ENCODE peak calls at places on chromosomes 12 and 14, in four cellular contexts. W is endothelial cell of umbilical vein, K is K562, L is GM12878. M is an unnamed sample.
A peak's percentile ranks its signal among the peaks of the same experiment; 100 is the strongest.

GRCh38 chr14:51302319-51303030 is 62.4 kb downstream of the TMX1 start:
- DNase-seq in K (no peak), W (no peak), L (no peak), M (no peak)

GRCh38 chr14:99968156-99968920 is 96.9 kb upstream of the EVL start:
- DNase-seq in W (no peak), L (no peak), K (no peak), M (peak; percentile 92)

GRCh38 chr12:122840580-122841513 is 5.6 kb downstream of the HIP1R start:
- DNase-seq in L (no peak), W (no peak), K (no peak), M (no peak)

GRCh38 chr12:49975370-49975761 is 2.6 kb downstream of the AQP6 start:
- DNase-seq in L (no peak), K (no peak), W (no peak), M (no peak)

GRCh38 chr12:118102609-118103008 is 1.2 kb downstream of the VSIG10 start:
- DNase-seq in W (no peak), K (no peak), L (no peak), M (no peak)

GRCh38 chr12:57641699-57642442 is 8.9 kb upstream of the B4GALNT1 start:
- DNase-seq in K (peak; percentile 48), W (no peak), L (no peak), M (no peak)

GRCh38 chr12:26341481-26341880 is 146.1 kb downstream of the SSPN start:
- DNase-seq in K (no peak), W (no peak), L (no peak), M (no peak)

GRCh38 chr12:3629082-3629830 is 123.7 kb downstream of the CRACR2A start:
- DNase-seq in L (no peak), K (no peak), W (no peak), M (no peak)

GRCh38 chr12:26831959-26832816 is 806 bp downstream of the ITPR2 start:
- DNase-seq in K (peak; percentile 79), L (no peak), W (peak; percentile 87), M (peak; percentile 80)

GRCh38 chr12:8088574-8088973 is 6.5 kb downstream of the NECAP1 start:
- DNase-seq in L (no peak), W (no peak), K (no peak), M (no peak)

GRCh38 chr12:75944097-75944904 is 87.3 kb downstream of the PHLDA1 start:
- DNase-seq in L (peak; percentile 54), W (peak; percentile 86), K (peak; percentile 69), M (peak; percentile 95)

GRCh38 chr14:44180975-44181374 is 326.1 kb downstream of the FSCB start:
- DNase-seq in L (no peak), W (no peak), K (no peak), M (no peak)

GRCh38 chr12:1702708-1703107 is 11.8 kb downstream of the ADIPOR2 start:
- DNase-seq in K (no peak), L (no peak), W (no peak), M (peak; percentile 26)

GRCh38 chr14:30211326-30211725 is 283.7 kb upstream of the PRKD1 start:
- DNase-seq in L (no peak), K (no peak), W (no peak), M (peak; percentile 34)

GRCh38 chr14:102408729-102409128 is 46.0 kb downstream of the TECPR2 start:
- DNase-seq in K (no peak), W (no peak), L (no peak), M (peak; percentile 7)

GRCh38 chr12:91496337-91496736 is 313.7 kb upstream of the DCN start:
- DNase-seq in L (no peak), W (peak; percentile 11), K (no peak), M (no peak)

GRCh38 chr14:100115726-100116125 is 43.7 kb downstream of the DEGS2 start:
- DNase-seq in W (no peak), K (no peak), L (no peak), M (no peak)

GRCh38 chr14:63276492-63277342 is 42.0 kb downstream of the GPHB5 start:
- DNase-seq in L (no peak), K (peak; percentile 33), W (peak; percentile 64), M (peak; percentile 64)

GRCh38 chr12:1939745-1940607 is 21.5 kb upstream of the CACNA2D4 start:
- DNase-seq in L (peak; percentile 45), K (peak; percentile 80), W (peak; percentile 85), M (peak; percentile 78)

GRCh38 chr12:77214136-77214535 is 148.8 kb upstream of the E2F7 start:
- DNase-seq in K (no peak), L (no peak), W (no peak), M (peak; percentile 70)

GRCh38 chr12:114916124-114916523 is 232.1 kb upstream of the TBX3 start:
- DNase-seq in W (no peak), K (no peak), L (no peak), M (peak; percentile 91)

GRCh38 chr14:52266179-52266578 is 1.3 kb upstream of the PTGDR start:
- DNase-seq in L (no peak), K (no peak), W (no peak), M (peak; percentile 49)

GRCh38 chr14:100322138-100322957 is 791 bp upstream of the SLC25A47 start:
- DNase-seq in L (no peak), W (no peak), K (no peak), M (no peak)

GRCh38 chr14:78595797-78596196 is 425.6 kb downstream of the NRXN3 start:
- DNase-seq in K (peak; percentile 5), L (no peak), W (peak; percentile 5), M (no peak)

GRCh38 chr14:57847096-57847495 is 18.8 kb downstream of the SLC35F4 start:
- DNase-seq in L (no peak), W (no peak), K (no peak), M (no peak)

GRCh38 chr12:83753205-83753604 is 1066.5 kb downstream of the TMTC2 start:
- DNase-seq in K (no peak), L (no peak), W (no peak), M (no peak)

GRCh38 chr12:6867407-6868210 is at the start of gene TPI1:
- DNase-seq in K (peak; percentile 83), W (peak; percentile 78), L (peak; percentile 23), M (peak; percentile 74)

GRCh38 chr12:6868211-6869048 is 1.1 kb downstream of the TPI1 start:
- DNase-seq in K (peak; percentile 36), W (no peak), L (no peak), M (peak; percentile 29)

GRCh38 chr12:6869049-6870021 is 2.0 kb downstream of the TPI1 start:
- DNase-seq in K (peak; percentile 85), L (peak; percentile 27), W (peak; percentile 75), M (peak; percentile 70)

GRCh38 chr12:6866163-6866919 is 990 bp upstream of the TPI1 start:
- DNase-seq in L (no peak), K (peak; percentile 66), W (no peak), M (no peak)

DNA sequence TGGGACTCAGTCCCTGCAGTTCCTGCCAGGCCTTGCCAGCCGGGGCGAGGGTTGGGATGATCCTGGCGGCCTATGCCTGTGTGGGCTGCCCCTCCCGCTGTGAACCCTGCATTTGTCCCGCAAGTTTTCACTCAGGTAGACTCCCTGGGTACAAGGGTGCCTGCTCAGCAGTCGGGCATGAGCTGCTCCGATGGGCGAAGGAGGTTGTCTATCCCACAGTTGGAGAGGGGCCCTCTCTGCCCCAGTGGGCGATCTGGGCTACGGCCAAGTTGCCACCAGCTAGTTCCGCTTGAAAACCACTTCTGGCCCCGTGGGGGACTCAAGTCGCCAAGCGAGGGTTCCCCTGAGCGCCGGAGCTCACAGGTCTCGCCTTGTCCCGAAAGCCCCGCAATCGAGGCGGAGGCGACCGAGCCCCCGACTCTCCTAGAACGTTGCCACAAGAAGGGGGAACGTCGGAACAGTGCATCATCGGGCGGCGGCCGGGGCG is 368 bp upstream of the TPI1 start:
- DNase-seq in K (no peak), W (no peak), L (no peak), M (no peak)
- H2AFZ ChIP-seq in K (peak overlapping the region; percentile 74), W (peak overlapping the region; percentile 68), L (peak overlapping the region; percentile 87), M (peak overlapping the region; percentile 95)

GRCh38 chr14:73749706-73750105 is 35.5 kb upstream of the PNMA1 start:
- DNase-seq in L (no peak), W (no peak), K (no peak), M (no peak)
- TF ChIP-seq FOS in L (no peak), W (no peak), K (no peak), M (no peak)

GRCh38 chr12:46492471-46493351 is 120.1 kb upstream of the SLC38A2 start:
- DNase-seq in L (no peak), K (no peak), W (peak; percentile 93), M (peak; percentile 97)

GRCh38 chr12:46491548-46491947 is 119.0 kb upstream of the SLC38A2 start:
- DNase-seq in W (peak; percentile 86), K (no peak), L (no peak), M (no peak)

GRCh38 chr12:46487567-46488131 is 115.1 kb upstream of the SLC38A2 start:
- DNase-seq in L (no peak), K (no peak), W (no peak), M (no peak)

GRCh38 chr12:46490635-46491034 is 118.1 kb upstream of the SLC38A2 start:
- DNase-seq in L (no peak), K (no peak), W (peak; percentile 20), M (peak; percentile 83)

DNA sequence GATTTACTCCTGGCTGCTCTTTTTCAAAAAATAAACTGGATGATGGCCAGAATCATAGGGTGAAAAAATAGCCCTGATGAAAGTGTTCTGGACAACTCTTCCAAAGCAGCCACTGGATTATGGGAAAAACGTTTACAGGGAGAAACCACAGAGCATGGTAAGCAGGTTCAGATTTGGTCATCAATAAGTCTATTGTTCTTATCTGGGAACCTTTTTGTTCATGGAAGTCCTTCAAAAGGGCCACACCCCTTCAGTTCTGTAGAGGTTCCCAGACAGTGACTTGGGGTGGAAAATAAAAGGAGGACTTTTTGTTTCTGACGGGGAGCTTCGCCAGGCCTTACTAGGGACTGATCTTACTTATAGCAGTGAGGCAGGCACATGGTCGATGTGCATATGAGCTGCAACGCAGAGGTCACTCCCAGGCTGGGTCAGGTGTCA is 117.4 kb upstream of the SLC38A2 start:
- DNase-seq in L (no peak), W (peak; percentile 14), K (no peak), M (no peak)
- H2AFZ ChIP-seq in L (no peak overlapping the region), W (no peak overlapping the region), K (no peak overlapping the region), M (peak overlapping the region; percentile 48)

GRCh38 chr12:24997970-24998582 is 49.2 kb upstream of the BCAT1 start:
- DNase-seq in L (peak; percentile 92), W (peak; percentile 80), K (no peak), M (peak; percentile 91)

GRCh38 chr12:24996820-24997219 is 47.9 kb upstream of the BCAT1 start:
- DNase-seq in W (no peak), L (no peak), K (no peak), M (no peak)

GRCh38 chr12:24996102-24996797 is 47.3 kb upstream of the BCAT1 start:
- DNase-seq in W (no peak), L (no peak), K (no peak), M (no peak)

GRCh38 chr12:24993756-24994155 is 44.9 kb upstream of the BCAT1 start:
- DNase-seq in K (no peak), L (no peak), W (no peak), M (no peak)

DNA sequence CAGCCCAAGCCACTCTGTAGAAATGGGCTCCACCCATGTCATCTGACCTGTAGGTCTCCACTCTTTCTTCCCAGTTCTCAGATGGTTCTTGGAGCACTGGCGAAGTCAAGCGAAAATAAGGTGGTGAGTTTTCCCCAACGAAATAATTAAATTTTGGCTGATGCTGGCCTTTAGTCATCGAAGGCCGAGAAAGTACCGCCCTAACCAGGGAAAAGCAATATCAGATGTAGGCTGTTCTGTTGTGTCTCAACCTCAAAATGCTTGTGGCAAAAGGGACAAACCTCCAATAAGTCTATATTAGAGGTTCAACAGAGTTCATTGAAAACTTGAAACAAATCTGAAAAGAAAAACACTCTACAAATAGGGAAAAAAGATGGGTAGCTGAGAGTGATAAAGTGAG is 48.6 kb upstream of the BCAT1 start:
- DNase-seq in K (no peak), W (no peak), L (no peak), M (no peak)
- TF ChIP-seq FOS in K (no peak), W (no peak), L (no peak), M (no peak)